ENCODE peak calls at places on chromosomes 13 and 19, in six cellular contexts. D is bronchial epithelial cell, O is heart right ventricle, U is ascending aorta, S is PC-3, B is glutamatergic neuron. M is an unnamed sample.

GRCh38 chr13:46149272-46150133 is 32.5 kb downstream of the LCP1 start:
- DNase-seq in O (no peak), S (peak; percentile 46), D (peak; percentile 31), U (no peak), B (no peak), M (peak; percentile 53)

GRCh38 chr13:89695343-89696257 is 1651.9 kb upstream of the MIR17HG start:
- DNase-seq in S (peak; percentile 75), D (peak; percentile 52), B (peak; percentile 62), U (no peak), O (no peak), M (peak; percentile 66)

GRCh38 chr19:18233224-18233825 is 7.1 kb upstream of the PDE4C start:
- DNase-seq in O (peak; percentile 50), S (peak; percentile 69), B (peak; percentile 55), D (peak; percentile 15), U (no peak), M (peak; percentile 38)

GRCh38 chr19:52188822-52189744 is 769 bp upstream of the PPP2R1A start:
- DNase-seq in U (peak; percentile 99), O (peak; percentile 99), B (peak; percentile 96), S (no peak), D (peak; percentile 38), M (no peak)

GRCh38 chr19:35669974-35670373 is 3.7 kb downstream of the UPK1A start:
- DNase-seq in B (no peak), U (no peak), O (no peak), S (no peak), D (no peak), M (no peak)

GRCh38 chr13:48500652-48501197 is 32.2 kb downstream of the RCBTB2 start:
- DNase-seq in B (no peak), U (no peak), D (peak; percentile 96), S (peak; percentile 68), O (no peak), M (peak; percentile 86)

GRCh38 chr13:36090592-36090991 is 40.6 kb downstream of the DCLK1 start:
- DNase-seq in S (no peak), O (no peak), U (no peak), B (no peak), D (no peak), M (peak; percentile 54)

GRCh38 chr19:48999481-49000325 is 6.0 kb downstream of the RUVBL2 start:
- DNase-seq in U (no peak), O (peak; percentile 52), D (peak; percentile 57), S (peak; percentile 51), B (peak; percentile 87), M (peak; percentile 69)

GRCh38 chr19:32067686-32068085 is 277.7 kb upstream of the ZNF507 start:
- DNase-seq in O (no peak), D (no peak), B (no peak), S (no peak), U (no peak), M (no peak)

GRCh38 chr13:64471916-64472315 is 2758.2 kb downstream of the PCDH9 start:
- DNase-seq in S (peak; percentile 48), B (no peak), D (peak; percentile 42), U (no peak), O (no peak), M (peak; percentile 43)

GRCh38 chr19:35911173-35911572 is 3.1 kb upstream of the TYROBP start:
- DNase-seq in B (no peak), D (peak; percentile 18), O (no peak), S (no peak), U (no peak), M (no peak)

GRCh38 chr13:20633802-20634201 is 66.8 kb downstream of the IFT88 start:
- DNase-seq in B (no peak), S (peak; percentile 56), U (no peak), D (peak; percentile 64), O (no peak), M (no peak)

GRCh38 chr13:110520431-110521295 is 40.9 kb downstream of the RAB20 start:
- DNase-seq in D (no peak), O (peak; percentile 71), S (no peak), U (peak; percentile 82), B (no peak), M (peak; percentile 89)

GRCh38 chr19:27779953-27780352 is 1433.0 kb downstream of the UQCRFS1 start:
- DNase-seq in U (no peak), S (no peak), D (no peak), B (no peak), O (no peak), M (no peak)

GRCh38 chr13:111881700-111882099 is 185.2 kb upstream of the SOX1 start:
- DNase-seq in D (no peak), O (no peak), S (no peak), U (no peak), B (no peak), M (no peak)

GRCh38 chr13:21734961-21735360 is 64.1 kb downstream of the FGF9 start:
- DNase-seq in O (no peak), U (no peak), B (no peak), S (no peak), D (no peak), M (no peak)

GRCh38 chr13:41981961-41982723 is 21.2 kb upstream of the VWA8 start:
- DNase-seq in B (no peak), O (no peak), D (peak; percentile 89), S (no peak), U (no peak), M (peak; percentile 78)

GRCh38 chr13:29707876-29708543 is 112.5 kb upstream of the SLC7A1 start:
- DNase-seq in S (peak; percentile 49), D (peak; percentile 33), B (peak; percentile 46), U (no peak), O (no peak), M (peak; percentile 62)

GRCh38 chr13:25538276-25538675 is 166.5 kb downstream of the ATP8A2 start:
- DNase-seq in O (no peak), B (no peak), D (no peak), U (no peak), S (no peak), M (no peak)

GRCh38 chr19:8145969-8146368 is 3.4 kb downstream of the FBN3 start:
- DNase-seq in D (no peak), B (no peak), S (peak; percentile 56), U (no peak), O (no peak), M (no peak)

GRCh38 chr19:18701250-18701608 is 17.7 kb downstream of the CRTC1 start:
- DNase-seq in D (no peak), O (no peak), U (no peak), S (peak; percentile 15), B (no peak), M (no peak)

GRCh38 chr19:45882652-45883585 is 3.0 kb downstream of the IRF2BP1 start:
- DNase-seq in U (no peak), D (peak; percentile 72), B (peak; percentile 91), O (peak; percentile 80), S (peak; percentile 85), M (peak; percentile 83)

GRCh38 chr19:45884682-45885555 is 1.0 kb downstream of the IRF2BP1 start:
- DNase-seq in S (no peak), D (no peak), B (peak; percentile 52), U (no peak), O (peak; percentile 31), M (no peak)

GRCh38 chr19:45883881-45884681 is 1.9 kb downstream of the IRF2BP1 start:
- DNase-seq in B (no peak), O (no peak), D (no peak), S (no peak), U (no peak), M (no peak)

GRCh38 chr19:45881909-45882528 is 3.9 kb downstream of the IRF2BP1 start:
- DNase-seq in O (no peak), S (no peak), B (no peak), U (no peak), D (no peak), M (no peak)

GRCh38 chr19:45883586-45883880 is 2.4 kb downstream of the IRF2BP1 start:
- DNase-seq in D (no peak), S (no peak), U (no peak), O (no peak), B (no peak), M (no peak)
- TF ChIP-seq CTCF in D (no peak), S (no peak), U (peak; percentile 13), O (no peak), B (peak; percentile 50), M (no peak)

DNA sequence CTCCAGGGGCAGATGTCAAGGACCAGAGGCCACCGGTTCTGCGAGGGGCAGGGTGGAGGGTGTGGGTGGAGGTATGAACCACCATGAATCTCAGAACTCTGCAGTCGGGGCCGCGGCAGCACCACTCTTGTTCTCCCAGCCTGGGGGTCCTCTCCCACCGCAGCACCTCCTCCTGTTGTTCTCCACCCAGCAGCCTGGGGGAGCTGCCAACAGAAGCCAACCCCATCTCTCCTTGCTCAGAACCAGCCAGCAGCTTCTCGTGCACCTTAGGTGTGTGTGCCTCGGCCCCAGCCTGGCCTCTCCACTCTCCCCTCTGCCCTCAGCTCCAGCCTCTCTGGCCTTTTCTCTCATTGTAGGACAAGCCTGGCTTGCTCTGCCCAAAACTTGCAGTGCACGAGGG is 31.9 kb upstream of the CCNE1 start:
- DNase-seq in S (no peak), U (no peak), B (no peak), O (no peak), D (no peak), M (no peak)
- TF ChIP-seq CTCF in S (no peak), U (no peak), B (no peak), O (no peak), D (no peak), M (no peak)

GRCh38 chr19:45443462-45444317 is 20.0 kb upstream of the ERCC1 start:
- DNase-seq in U (peak; percentile 95), S (peak; percentile 93), B (peak; percentile 88), D (peak; percentile 84), O (peak; percentile 99), M (peak; percentile 98)

GRCh38 chr19:45446295-45446694 is 21.5 kb upstream of the FOSB start:
- DNase-seq in U (no peak), S (peak; percentile 44), D (peak; percentile 50), O (no peak), B (no peak), M (peak; percentile 60)

GRCh38 chr19:45445139-45445538 is 21.4 kb upstream of the ERCC1 start:
- DNase-seq in B (no peak), U (no peak), D (no peak), O (no peak), S (no peak), M (no peak)

GRCh38 chr19:45442927-45443461 is 19.3 kb upstream of the ERCC1 start:
- DNase-seq in D (no peak), S (peak; percentile 19), B (no peak), O (no peak), U (peak; percentile 63), M (peak; percentile 30)

DNA sequence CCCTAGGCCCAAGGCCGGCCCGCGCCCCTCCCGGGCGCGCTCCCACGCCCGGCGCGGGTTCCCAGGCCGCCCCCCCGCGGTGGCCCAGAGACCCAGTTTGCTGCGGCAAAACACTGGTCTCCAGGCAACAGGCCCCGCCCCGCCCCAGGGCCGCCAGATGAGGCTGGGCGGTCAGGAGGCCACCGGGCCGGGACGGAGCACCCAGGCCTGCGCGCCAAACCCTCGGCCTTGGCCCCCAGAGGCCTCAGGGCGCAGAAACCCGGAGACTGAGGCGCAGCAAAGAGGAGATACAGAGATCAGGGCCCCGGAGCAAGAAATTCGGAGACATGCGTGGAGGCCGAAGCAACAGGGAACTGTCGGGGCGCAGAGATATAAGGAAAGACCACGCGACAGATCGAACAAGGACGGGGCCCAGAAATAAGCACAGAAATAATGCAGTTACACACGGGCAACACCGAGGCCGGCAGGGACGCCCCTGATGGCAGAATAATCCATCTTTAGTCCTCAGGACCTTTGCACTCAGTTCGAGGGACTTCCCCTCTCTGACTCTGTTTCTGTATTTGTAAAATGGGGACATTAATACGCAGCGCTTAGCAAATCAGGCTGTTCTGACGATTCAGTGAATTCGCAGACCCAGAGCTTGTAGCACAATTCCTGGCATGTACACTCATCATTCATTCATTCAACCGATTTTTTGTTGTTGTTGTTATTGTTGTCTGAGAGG is 20.8 kb upstream of the ERCC1 start:
- DNase-seq in U (peak; percentile 88), S (peak; percentile 75), O (peak; percentile 98), D (no peak), B (peak; percentile 93), M (peak; percentile 80)
- TF ChIP-seq CTCF in U (no peak), S (no peak), O (no peak), D (no peak), B (no peak), M (no peak)

GRCh38 chr19:3360494-3361383 is 5.6 kb upstream of the NFIC start:
- DNase-seq in U (no peak), S (peak; percentile 31), O (peak; percentile 84), B (peak; percentile 38), D (no peak), M (peak; percentile 53)
- TF ChIP-seq CTCF in U (peak; percentile 30), S (no peak), O (no peak), B (no peak), D (peak; percentile 17), M (no peak)